ENCODE peak calls at places on chromosomes 16 and 17, in eight cellular contexts. R is fibroblast of lung; Q is PC-3; D is CD8-positive, alpha-beta T cell; A is aorta; S is cardiac muscle cell; P is iPS DF 6.9; F is GM23338. X is an unnamed sample. For H3K4me1 and H3K27me3, the result is how much of the 10 kb centered on the place peaks cover.

GRCh38 chr16:14249291-14250032 is 178.3 kb downstream of the MRTFB start:
- DNase-seq in P (peak), Q (peak), S (peak), A (no peak), R (peak), F (peak), D (peak), X (peak)

GRCh38 chr17:27457731-27458523 is 1.7 kb downstream of the KSR1 start:
- DNase-seq in S (peak), F (peak), R (no peak), D (no peak), A (no peak), P (no peak), Q (no peak), X (no peak)

GRCh38 chr16:71628810-71629209 is 2.8 kb downstream of the MARVELD3 start:
- DNase-seq in R (peak), D (no peak), A (no peak), S (no peak), F (no peak), Q (peak), P (no peak), X (no peak)

GRCh38 chr16:945271-946047 is 25.3 kb downstream of the LMF1 start:
- DNase-seq in D (no peak), R (no peak), Q (no peak), F (no peak), A (peak), S (no peak), P (no peak), X (no peak)

GRCh38 chr16:66432429-66432828 is 5.3 kb downstream of the BEAN1 start:
- DNase-seq in P (no peak), D (no peak), A (no peak), R (no peak), S (no peak), F (no peak), Q (no peak), X (no peak)

GRCh38 chr16:75433732-75434413 is 570 bp upstream of the CFDP1 start:
- DNase-seq in D (no peak), A (no peak), S (peak), R (peak), P (peak), F (peak), Q (peak), X (peak)

GRCh38 chr16:85722066-85722465 is 28.8 kb downstream of the C16orf74 start:
- DNase-seq in D (no peak), R (no peak), S (peak), Q (no peak), A (no peak), F (no peak), P (no peak), X (no peak)

GRCh38 chr17:41332239-41332638 is 16.7 kb upstream of the KRTAP17-1 start:
- DNase-seq in D (no peak), R (no peak), Q (no peak), A (no peak), F (no peak), P (no peak), S (no peak), X (no peak)

GRCh38 chr17:82399601-82400101 is 18.5 kb upstream of the HEXD start:
- DNase-seq in A (no peak), Q (no peak), F (no peak), P (no peak), R (no peak), D (no peak), S (no peak), X (no peak)

GRCh38 chr16:55379876-55380390 is 55.9 kb downstream of the IRX6 start:
- DNase-seq in A (no peak), F (no peak), Q (no peak), S (no peak), R (no peak), D (no peak), P (no peak), X (no peak)

GRCh38 chr16:75096730-75097129 is 19.9 kb downstream of the LDHD start:
- DNase-seq in Q (peak), P (peak), F (peak), D (no peak), S (no peak), A (no peak), R (no peak), X (no peak)

GRCh38 chr16:86308514-86308913 is 201.8 kb upstream of the FOXF1 start:
- DNase-seq in D (no peak), F (no peak), S (no peak), A (peak), R (no peak), P (no peak), Q (no peak), X (no peak)

GRCh38 chr16:79358188-79358587 is 242.3 kb downstream of the MAF start:
- DNase-seq in P (no peak), F (no peak), Q (no peak), D (no peak), S (no peak), A (no peak), R (no peak), X (peak)

GRCh38 chr17:73281926-73282325 is 20.2 kb upstream of the CPSF4L start:
- DNase-seq in A (no peak), F (no peak), R (no peak), Q (no peak), D (no peak), S (no peak), P (no peak), X (no peak)

GRCh38 chr17:4110152-4110551 is 32.7 kb downstream of the ZZEF1 start:
- DNase-seq in Q (peak), P (no peak), R (peak), A (no peak), F (no peak), S (no peak), D (no peak), X (no peak)

GRCh38 chr17:2731807-2732206 is 17.6 kb downstream of the CCDC92B start:
- DNase-seq in S (no peak), D (no peak), P (no peak), F (no peak), Q (no peak), R (no peak), A (no peak), X (no peak)

GRCh38 chr16:30557950-30558788 is at the start of gene ZNF764:
- DNase-seq in Q (peak), P (peak), A (peak), D (peak), F (peak), R (peak), S (peak), X (peak)

GRCh38 chr16:30559690-30560089 is 1.5 kb upstream of the ZNF764 start:
- DNase-seq in F (no peak), A (no peak), Q (no peak), P (no peak), S (no peak), D (no peak), R (no peak), X (no peak)

GRCh38 chr16:30557397-30557949 is 701 bp downstream of the ZNF764 start:
- DNase-seq in S (no peak), F (no peak), Q (no peak), R (peak), D (no peak), P (no peak), A (peak), X (no peak)

GRCh38 chr16:30561212-30561816 is 3.1 kb upstream of the ZNF764 start:
- DNase-seq in R (no peak), F (peak), S (no peak), D (no peak), P (no peak), A (peak), Q (no peak), X (peak)

GRCh38 chr16:30558789-30559377 is 709 bp upstream of the ZNF764 start:
- DNase-seq in F (no peak), P (no peak), S (no peak), A (peak), Q (no peak), D (no peak), R (no peak), X (no peak)
- H3K4me3 ChIP-seq in F (peak), P (no peak), S (no peak), A (no peak), Q (peak), D (peak), R (peak), X (peak)

DNA sequence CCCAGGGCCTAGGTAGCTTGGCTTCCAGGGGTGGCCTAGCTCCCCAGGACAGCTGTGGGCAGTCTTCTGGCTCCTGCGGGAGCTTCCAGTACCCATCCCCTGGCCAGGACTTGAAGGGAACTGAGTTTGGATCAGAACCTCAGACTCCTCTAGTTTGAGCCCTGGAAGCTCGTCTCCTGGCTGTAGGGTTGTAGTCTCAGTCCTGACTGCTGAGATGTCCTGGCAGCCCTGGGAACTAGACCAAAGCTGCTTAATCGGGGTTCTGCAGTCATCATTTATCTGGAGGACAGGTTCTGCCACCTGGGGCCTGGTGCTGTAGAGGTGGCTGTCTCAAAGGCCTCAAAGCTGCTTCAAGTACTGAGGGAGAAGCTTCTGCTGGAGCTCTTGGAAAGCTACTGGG is 163.7 kb downstream of the WSCD1 start:
- DNase-seq in D (no peak), F (no peak), R (no peak), P (no peak), Q (no peak), A (no peak), S (no peak), X (no peak)
- H3K4me1 ChIP-seq in D (under half), F (under half), R (under half), P (under half), Q (under half), A (under half), S (under half), X (under half)

DNA sequence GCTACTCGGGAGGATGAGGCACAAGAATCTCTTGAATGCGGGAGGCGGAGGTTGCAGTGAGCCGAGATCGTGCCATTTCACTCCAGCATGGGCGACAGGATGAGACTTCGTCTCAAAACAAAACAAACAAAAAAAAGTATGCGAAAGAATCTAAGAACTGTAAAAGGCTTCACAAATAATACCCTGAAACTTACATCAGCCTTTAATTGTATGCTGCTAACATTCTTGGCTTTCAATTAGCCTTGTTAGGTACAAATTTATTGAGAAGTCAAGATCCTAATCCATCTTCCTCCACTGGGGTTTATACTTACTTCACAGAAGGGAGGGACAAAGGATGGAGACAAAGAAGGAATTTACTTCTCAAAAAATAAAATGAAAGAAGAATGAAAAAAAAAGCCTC is 83.3 kb downstream of the SNX11 start:
- DNase-seq in S (no peak), A (no peak), D (no peak), R (no peak), Q (no peak), P (no peak), F (no peak), X (no peak)
- H3K27me3 ChIP-seq in S (half or more), A (under half), D (under half), R (under half), Q (under half), P (under half), F (under half), X (half or more)

DNA sequence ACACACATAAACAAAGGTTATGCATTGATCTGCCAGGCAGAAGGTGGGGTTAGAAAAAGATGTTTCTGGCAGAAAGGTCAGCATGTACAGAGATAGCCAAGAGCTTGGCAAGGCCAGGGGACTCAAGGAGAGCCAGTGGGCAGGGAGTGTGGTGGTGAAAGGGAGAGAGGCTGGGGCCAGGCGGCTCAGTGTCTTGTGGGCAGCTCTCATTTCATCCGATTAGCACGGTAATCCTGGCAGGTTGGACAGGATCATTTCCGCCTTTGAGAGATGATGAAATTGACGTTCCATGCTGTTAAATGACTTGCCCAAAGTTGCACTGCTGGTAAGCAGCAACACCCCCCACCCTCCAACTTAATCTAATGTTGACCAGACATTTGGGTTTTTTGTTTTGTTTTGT is 3.6 kb downstream of the CHD9 start:
- DNase-seq in D (no peak), F (no peak), Q (no peak), S (no peak), P (no peak), R (no peak), A (no peak), X (no peak)
- H3K4me3 ChIP-seq in D (no peak), F (no peak), Q (no peak), S (no peak), P (no peak), R (no peak), A (no peak), X (no peak)

GRCh38 chr17:29154516-29155234 is 25.5 kb downstream of the MYO18A start:
- DNase-seq in R (no peak), Q (no peak), D (no peak), P (no peak), A (no peak), F (no peak), S (no peak), X (no peak)
- H3K4me1 ChIP-seq in R (under half), Q (half or more), D (under half), P (under half), A (under half), F (under half), S (under half), X (half or more)

DNA sequence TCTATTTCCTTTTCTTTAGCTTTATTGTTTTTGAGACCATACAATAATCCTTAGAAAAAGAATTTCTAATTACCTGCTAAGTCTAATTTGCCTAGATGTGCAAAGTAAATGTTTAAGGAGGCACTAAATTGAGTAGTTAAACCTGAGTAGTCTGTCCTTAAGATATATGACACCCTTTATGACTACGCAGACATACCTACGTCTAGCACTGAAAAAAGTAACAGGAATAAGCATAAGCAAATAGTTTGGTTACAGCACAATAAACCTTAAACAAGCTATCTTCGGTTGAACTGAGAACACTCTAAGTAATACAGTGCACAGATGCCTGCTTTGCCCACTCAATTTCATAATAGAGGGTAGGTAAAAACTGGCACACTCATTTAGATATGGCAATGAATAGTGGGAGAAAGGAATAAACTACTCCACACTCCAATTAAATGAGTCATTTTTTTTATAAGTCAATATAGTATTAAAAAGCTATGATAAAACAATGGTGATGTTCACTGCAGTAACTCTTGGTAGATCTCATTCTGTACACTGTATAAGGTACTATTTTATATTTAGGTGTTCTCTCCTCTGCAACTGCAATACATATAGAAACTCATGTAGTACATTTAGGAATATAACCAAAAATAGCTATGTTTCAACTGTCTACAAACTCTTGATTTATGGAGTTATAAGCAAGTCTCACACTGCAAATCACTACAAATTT is 19.7 kb upstream of the INTS2 start:
- DNase-seq in A (no peak), R (no peak), Q (peak), F (no peak), D (no peak), P (no peak), S (no peak), X (no peak)
- H3K27me3 ChIP-seq in A (under half), R (under half), Q (under half), F (under half), D (under half), P (under half), S (under half), X (under half)